ENCODE peak calls at places on chromosome 19, in six cellular contexts. H is stimulated activated CD4-positive, alpha-beta T cell treated with anti-CD3 and anti-CD28 coated beads, Interleukin-4, amount 100 ng/mL, for 24 hours; R is H9; M is amygdala; C is T47D; T is tibial artery. V is an unnamed sample.

GRCh38 chr19:55563261-55563690 is 17.4 kb downstream of the ZNF579 start:
- DNase-seq in H (no peak), R (no peak), M (no peak), C (no peak), T (no peak), V (no peak)

GRCh38 chr19:47589824-47590223 is 16.9 kb upstream of the ZNF541 start:
- DNase-seq in H (no peak), R (no peak), M (no peak), C (no peak), T (no peak), V (no peak)

GRCh38 chr19:46603752-46604241 is 2.7 kb downstream of the CALM3 start:
- DNase-seq in H (no peak), R (no peak), M (no peak), C (no peak), T (no peak), V (peak)

GRCh38 chr19:56942749-56943148 is 102.2 kb upstream of the PEG3 start:
- DNase-seq in H (no peak), R (peak), M (no peak), C (no peak), T (peak), V (peak)

GRCh38 chr19:34365463-34366401 is 736 bp downstream of the GPI start:
- DNase-seq in H (peak), R (peak), M (no peak), C (peak), T (peak), V (peak)

GRCh38 chr19:36215276-36216171 is 618 bp downstream of the ZNF146 start:
- DNase-seq in H (peak), R (no peak), M (no peak), C (no peak), T (no peak), V (no peak)

GRCh38 chr19:47391510-47392223 is 27.7 kb downstream of the MEIS3 start:
- DNase-seq in H (peak), R (peak), M (no peak), C (no peak), T (peak), V (peak)

GRCh38 chr19:39927524-39928356 is 6.7 kb downstream of the FCGBP start:
- DNase-seq in H (no peak), R (no peak), M (no peak), C (no peak), T (peak), V (no peak)

V was measured in lower lobe of right lung.